ENCODE peak calls at places on chromosomes 16 and 17, in four cellular contexts. B is HTR-8/SVneo; A is stimulated activated CD4-positive, alpha-beta T cell treated with anti-CD3 and anti-CD28 coated beads, Interleukin-15, amount 100 ng/mL, for 24 hours; K is progenitor cell of endocrine pancreas. M is an unnamed sample.

GRCh38 chr17:66487933-66488572 is 185.6 kb downstream of the PRKCA start:
- DNase-seq in B (no peak), A (no peak), K (no peak), M (no peak)

GRCh38 chr17:20111538-20111937 is 102.4 kb downstream of the SPECC1 start:
- DNase-seq in B (no peak), A (no peak), K (no peak), M (no peak)

GRCh38 chr16:85399583-85400284 is 213.4 kb upstream of the GSE1 start:
- DNase-seq in B (no peak), A (no peak), K (no peak), M (no peak)

GRCh38 chr17:38868095-38868967 is 1.5 kb upstream of the LASP1 start:
- DNase-seq in B (no peak), A (no peak), K (no peak), M (no peak)

GRCh38 chr16:5447734-5448133 is 350.1 kb upstream of the EEF2KMT start:
- DNase-seq in B (no peak), A (no peak), K (no peak), M (no peak)

GRCh38 chr16:75620326-75621169 is 2.5 kb downstream of the ADAT1 start:
- DNase-seq in B (no peak), A (no peak), K (no peak), M (no peak)

GRCh38 chr17:9195961-9196668 is 174.8 kb downstream of the NTN1 start:
- DNase-seq in B (no peak), A (no peak), K (no peak), M (no peak)

GRCh38 chr16:86789621-86790051 is 211.3 kb downstream of the FOXL1 start:
- DNase-seq in B (no peak), A (no peak), K (no peak), M (no peak)

GRCh38 chr16:74521691-74522090 is 85.2 kb downstream of the GLG1 start:
- DNase-seq in B (peak), A (no peak), K (no peak), M (peak)

GRCh38 chr16:89330177-89330856 is 112.8 kb downstream of the ZNF778 start:
- DNase-seq in B (peak), A (peak), K (no peak), M (no peak)

M was measured in T1000.